ENCODE peak calls at places on chromosomes 4 and X, in ten cellular contexts. D is glutamatergic neuron; O is suprapubic skin; S is ascending aorta; P is uterus; M is WTC11; R is body of pancreas; G is CD8-positive, alpha-beta T cell; B is SK-N-SH; Y is activated CD8-positive, alpha-beta T cell treated with anti-CD3 and anti-CD28 coated beads for 36 hours. W is an unnamed sample.
A peak's percentile ranks its signal among the peaks of the same experiment; 100 is the strongest.

GRCh38 chr4:19983072-19983471 is 268.6 kb upstream of the SLIT2 start:
- DNase-seq in S (no peak), D (no peak), P (no peak), Y (no peak), R (no peak), G (no peak), B (no peak), M (no peak), O (no peak), W (no peak)

GRCh38 chr4:3174371-3175338 is 74.3 kb upstream of the MSANTD1 start:
- DNase-seq in B (no peak), M (no peak), G (no peak), R (no peak), P (no peak), Y (no peak), D (no peak), O (no peak), S (no peak), W (no peak)

GRCh38 chrX:68163446-68163845 is 269.8 kb downstream of the OPHN1 start:
- DNase-seq in Y (no peak), S (no peak), D (no peak), G (no peak), R (no peak), B (no peak), P (no peak), M (no peak), O (no peak), W (no peak)

GRCh38 chr4:21765810-21766407 is 182.7 kb downstream of the KCNIP4 start:
- DNase-seq in R (peak; percentile 31), O (no peak), G (peak; percentile 1), P (no peak), B (peak; percentile 25), D (peak; percentile 61), M (peak; percentile 67), S (no peak), Y (peak; percentile 54), W (no peak)

GRCh38 chr4:99821918-99822503 is 5.4 kb downstream of the DAPP1 start:
- DNase-seq in S (no peak), Y (no peak), R (no peak), B (no peak), M (no peak), D (no peak), O (no peak), P (no peak), G (no peak), W (no peak)

GRCh38 chrX:80432863-80433262 is 12.6 kb downstream of the TENT5D start:
- DNase-seq in B (no peak), S (no peak), G (no peak), Y (no peak), R (no peak), M (no peak), O (no peak), P (no peak), D (no peak), W (no peak)

GRCh38 chr4:7987148-7987989 is 47.7 kb upstream of the AFAP1 start:
- DNase-seq in G (peak; percentile 64), O (no peak), R (peak; percentile 82), Y (peak; percentile 88), B (peak; percentile 86), S (no peak), M (peak; percentile 87), D (peak; percentile 82), P (peak; percentile 63), W (no peak)

GRCh38 chr4:161279095-161279494 is 884.7 kb downstream of the FSTL5 start:
- DNase-seq in R (no peak), B (no peak), G (no peak), Y (no peak), M (no peak), D (no peak), P (no peak), O (no peak), S (no peak), W (no peak)

GRCh38 chr4:147078875-147079658 is 133.4 kb upstream of the TTC29 start:
- DNase-seq in B (peak; percentile 58), R (no peak), O (no peak), P (peak; percentile 20), M (no peak), D (no peak), Y (no peak), G (no peak), S (no peak), W (no peak)

GRCh38 chr4:39230462-39230861 is 48.1 kb downstream of the WDR19 start:
- DNase-seq in B (no peak), S (no peak), O (no peak), M (no peak), Y (no peak), P (no peak), G (no peak), R (no peak), D (no peak), W (no peak)

GRCh38 chr4:184446132-184446531 is 28.2 kb downstream of the IRF2 start:
- DNase-seq in B (no peak), P (no peak), Y (no peak), D (no peak), R (no peak), M (no peak), O (no peak), S (no peak), G (no peak), W (no peak)

GRCh38 chr4:184450045-184450444 is 24.3 kb downstream of the IRF2 start:
- DNase-seq in B (no peak), P (no peak), O (no peak), G (no peak), D (no peak), R (no peak), Y (no peak), S (no peak), M (no peak), W (no peak)

GRCh38 chr4:184447664-184448063 is 26.7 kb downstream of the IRF2 start:
- DNase-seq in Y (no peak), G (no peak), D (no peak), S (no peak), B (no peak), O (no peak), R (no peak), M (peak; percentile 56), P (no peak), W (no peak)

GRCh38 chr4:184450743-184451142 is 23.6 kb downstream of the IRF2 start:
- DNase-seq in P (no peak), O (no peak), B (peak; percentile 59), D (no peak), S (no peak), G (no peak), R (no peak), Y (no peak), M (no peak), W (no peak)

GRCh38 chr4:184448828-184449227 is 25.5 kb downstream of the IRF2 start:
- DNase-seq in S (no peak), P (peak; percentile 61), B (no peak), D (no peak), Y (no peak), R (peak; percentile 45), O (no peak), G (no peak), M (no peak), W (no peak)
- TF ChIP-seq CTCF in S (no peak), P (no peak), B (no peak), D (no peak), Y (no peak), R (no peak), O (no peak), G (no peak), M (no peak), W (no peak)

DNA sequence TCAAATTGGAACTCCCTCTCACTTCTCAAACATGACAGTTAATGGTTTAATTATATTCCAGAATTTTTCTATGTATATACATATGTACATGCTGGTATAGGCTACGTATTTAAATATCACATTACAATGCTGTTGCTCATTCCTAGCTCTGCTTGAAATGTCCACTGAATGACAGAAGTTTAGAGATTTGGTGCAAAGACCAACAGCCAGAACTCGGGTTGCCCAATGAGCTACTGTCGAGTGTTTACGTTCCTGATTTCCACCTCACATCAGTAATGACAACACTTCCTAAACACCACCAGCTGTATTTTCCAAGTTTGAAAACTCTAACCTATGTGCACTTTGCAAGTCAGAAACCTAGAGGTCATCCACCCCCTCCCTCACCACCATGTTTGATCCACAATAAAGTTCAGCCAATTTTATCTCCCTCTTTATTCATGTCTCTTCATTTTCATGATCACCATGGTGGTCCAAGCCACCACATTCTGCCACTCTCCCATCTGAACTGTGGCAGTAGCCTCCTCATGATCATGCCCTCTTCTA is 49.3 kb upstream of the RPL34 start:
- DNase-seq in B (no peak), D (no peak), S (no peak), P (no peak), G (no peak), R (no peak), Y (no peak), M (no peak), O (no peak), W (no peak)
- TF ChIP-seq CTCF in B (no peak), D (no peak), S (no peak), P (no peak), G (no peak), R (no peak), Y (no peak), M (no peak), O (no peak), W (no peak)

DNA sequence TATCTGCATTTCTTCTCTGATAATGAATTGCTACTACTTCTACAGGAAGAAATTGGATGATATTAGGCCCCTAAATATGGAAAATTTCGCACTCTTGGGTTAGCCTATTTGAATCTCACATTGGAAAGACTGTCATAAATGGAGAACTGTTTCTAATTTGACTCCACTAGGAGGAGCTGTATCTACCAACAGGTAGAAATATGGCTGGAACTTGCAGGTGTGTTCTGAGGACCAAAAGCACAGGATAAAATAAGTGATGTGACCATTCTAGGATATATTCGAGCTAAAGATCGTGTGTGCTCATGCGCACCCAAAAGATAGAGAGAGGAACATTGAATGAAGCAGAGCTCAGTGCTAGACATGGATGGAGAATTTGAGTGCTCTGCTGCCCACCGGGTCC is 4.8 kb upstream of the NKAP start:
- DNase-seq in O (no peak), S (no peak), P (no peak), Y (no peak), R (no peak), B (no peak), D (no peak), G (no peak), M (no peak), W (no peak)
- TF ChIP-seq CTCF in O (no peak), S (no peak), P (no peak), Y (no peak), R (no peak), B (peak; percentile 42), D (peak; percentile 10), G (no peak), M (no peak), W (no peak)

DNA sequence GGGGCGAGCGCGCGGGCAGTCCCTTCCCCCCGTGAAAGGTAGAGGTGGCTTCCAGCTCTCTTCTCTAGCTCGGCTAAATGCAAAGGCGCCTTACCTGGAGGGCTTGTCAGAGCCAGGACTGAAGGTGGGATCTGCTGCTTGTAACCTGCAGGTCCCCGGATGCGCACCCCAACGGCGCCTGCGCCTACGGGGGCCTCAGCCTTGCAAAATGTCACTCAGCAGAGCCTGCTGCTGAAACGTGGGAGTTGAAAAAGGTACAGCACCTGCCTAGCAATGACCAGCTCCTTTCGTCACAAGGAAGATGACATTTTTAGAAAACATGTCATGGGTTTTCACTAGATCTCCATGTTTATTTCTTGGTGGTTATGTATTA is 583 bp downstream of the ABHD18 start:
- DNase-seq in B (peak; percentile 54), P (no peak), O (no peak), M (peak; percentile 58), D (peak; percentile 68), S (no peak), R (peak; percentile 88), Y (peak; percentile 91), G (peak; percentile 61), W (no peak)
- TF ChIP-seq CTCF in B (peak; percentile 1), P (no peak), O (no peak), M (no peak), D (no peak), S (no peak), R (no peak), Y (no peak), G (no peak), W (no peak)